ENCODE peak calls at places on chromosomes 7 and 10, in eight cellular contexts. Y, V, I, K, F, J, N and M are unnamed samples.

GRCh38 chr10:11403116-11403515 is 208.3 kb downstream of the USP6NL start:
- DNase-seq in K (no peak), I (no peak), V (no peak), J (no peak), F (no peak), Y (no peak), N (no peak), M (no peak)

GRCh38 chr10:23172429-23172828 is 19.7 kb upstream of the PTF1A start:
- DNase-seq in I (no peak), J (no peak), Y (no peak), N (no peak), F (no peak), V (no peak), K (no peak), M (no peak)

GRCh38 chr7:1358376-1359050 is 100.8 kb downstream of the MICALL2 start:
- DNase-seq in Y (no peak), N (no peak), V (no peak), F (no peak), K (no peak), I (no peak), J (no peak), M (peak)

GRCh38 chr7:96786261-96786997 is 76.8 kb upstream of the SEM1 start:
- DNase-seq in J (no peak), Y (peak), V (no peak), F (no peak), N (peak), K (no peak), I (no peak), M (no peak)

GRCh38 chr7:75945297-75946168 is 30.6 kb downstream of the POR start:
- DNase-seq in V (no peak), F (no peak), K (no peak), I (peak), N (no peak), Y (no peak), J (no peak), M (no peak)

GRCh38 chr7:155998328-155998691 is 186.0 kb upstream of the SHH start:
- DNase-seq in J (no peak), V (no peak), I (no peak), Y (no peak), N (no peak), F (no peak), K (peak), M (peak)

GRCh38 chr7:11625669-11626068 is 206.3 kb downstream of the THSD7A start:
- DNase-seq in F (no peak), Y (no peak), V (no peak), K (no peak), I (no peak), J (no peak), N (no peak), M (no peak)

GRCh38 chr10:31314256-31315183 is 4.5 kb upstream of the ZEB1 start:
- DNase-seq in F (no peak), J (no peak), V (no peak), I (no peak), Y (no peak), K (no peak), N (no peak), M (no peak)

GRCh38 chr7:117202511-117202910 is 120.3 kb downstream of the WNT2 start:
- DNase-seq in V (no peak), J (no peak), K (no peak), I (peak), N (no peak), Y (no peak), F (no peak), M (no peak)

GRCh38 chr7:132755538-132756481 is 179.5 kb upstream of the PLXNA4 start:
- DNase-seq in Y (no peak), K (no peak), J (no peak), F (no peak), N (no peak), V (no peak), I (no peak), M (no peak)

GRCh38 chr7:1473864-1474512 is 14.7 kb upstream of the MICALL2 start:
- DNase-seq in V (peak), N (peak), I (peak), K (peak), J (peak), F (peak), Y (peak), M (no peak)

GRCh38 chr10:132847856-132848255 is 61.9 kb upstream of the NKX6-2 start:
- DNase-seq in V (no peak), Y (no peak), I (no peak), J (no peak), K (no peak), F (no peak), N (no peak), M (no peak)

GRCh38 chr10:125727436-125727835 is 7.9 kb downstream of the EDRF1 start:
- DNase-seq in J (no peak), I (no peak), F (no peak), K (no peak), N (no peak), Y (no peak), V (no peak), M (no peak)

GRCh38 chr10:81920213-81920829 is 45.3 kb downstream of the NRG3 start:
- DNase-seq in N (no peak), V (peak), J (peak), Y (no peak), I (no peak), K (no peak), F (no peak), M (no peak)

GRCh38 chr7:150668472-150668911 is 17.0 kb upstream of the GIMAP2 start:
- DNase-seq in Y (no peak), V (no peak), N (no peak), I (no peak), F (no peak), K (no peak), J (no peak), M (no peak)

GRCh38 chr7:13851756-13852155 is 137.7 kb downstream of the ETV1 start:
- DNase-seq in N (no peak), I (peak), Y (no peak), K (no peak), F (no peak), J (peak), V (no peak), M (no peak)

GRCh38 chr7:130960208-130960988 is 226.4 kb upstream of the KLF14 start:
- DNase-seq in K (no peak), I (peak), F (peak), V (no peak), N (no peak), J (no peak), Y (no peak), M (no peak)

GRCh38 chr7:73442903-73443542 is 9.4 kb downstream of the FZD9 start:
- DNase-seq in Y (no peak), F (no peak), N (no peak), J (no peak), V (no peak), I (no peak), K (no peak), M (no peak)

GRCh38 chr10:69761320-69761719 is 40.4 kb upstream of the COL13A1 start:
- DNase-seq in J (no peak), I (no peak), K (no peak), N (no peak), V (no peak), F (no peak), Y (no peak), M (no peak)

GRCh38 chr7:4436361-4436899 is 245.7 kb upstream of the FOXK1 start:
- DNase-seq in I (no peak), J (no peak), Y (no peak), K (no peak), F (no peak), V (no peak), N (no peak), M (no peak)

GRCh38 chr7:92697414-92697813 is 107.2 kb upstream of the FAM133B start:
- DNase-seq in N (no peak), Y (no peak), F (no peak), V (no peak), K (no peak), I (no peak), J (no peak), M (no peak)

GRCh38 chr10:128058106-128058745 is 68.0 kb downstream of the MKI67 start:
- DNase-seq in V (no peak), I (no peak), N (no peak), K (no peak), Y (no peak), F (no peak), J (no peak), M (peak)

GRCh38 chr10:105577865-105578607 is 936.9 kb downstream of the SORCS3 start:
- DNase-seq in K (no peak), F (no peak), Y (no peak), V (no peak), J (no peak), I (no peak), N (no peak), M (no peak)

GRCh38 chr7:50273301-50273700 is 31.2 kb upstream of the IKZF1 start:
- DNase-seq in F (no peak), N (no peak), V (no peak), J (no peak), K (no peak), I (no peak), Y (no peak), M (no peak)

GRCh38 chr7:87140271-87140748 is 11.9 kb upstream of the DMTF1 start:
- DNase-seq in V (no peak), K (no peak), F (no peak), Y (no peak), I (no peak), J (no peak), N (no peak), M (no peak)

GRCh38 chr10:48655426-48656240 is 29.0 kb upstream of the WDFY4 start:
- DNase-seq in V (no peak), K (peak), N (peak), Y (peak), I (peak), J (no peak), F (no peak), M (no peak)

GRCh38 chr7:153628825-153629224 is 423.4 kb upstream of the DPP6 start:
- DNase-seq in K (no peak), Y (no peak), I (no peak), N (no peak), F (no peak), V (no peak), J (no peak), M (no peak)

GRCh38 chr7:141460781-141461715 is 90.2 kb upstream of the AGK start:
- DNase-seq in N (no peak), I (no peak), Y (no peak), V (no peak), F (no peak), K (no peak), J (no peak), M (no peak)

GRCh38 chr7:106371629-106372028 is 86.8 kb upstream of the NAMPT start:
- DNase-seq in V (no peak), N (no peak), Y (no peak), F (no peak), K (no peak), I (peak), J (no peak), M (no peak)

GRCh38 chr10:44975487-44976331 is 2.9 kb downstream of the DEPP1 start:
- DNase-seq in I (peak), K (no peak), J (no peak), Y (peak), V (no peak), N (peak), F (no peak), M (no peak)

GRCh38 chr7:20111821-20112542 is 105.2 kb downstream of the MACC1 start:
- DNase-seq in V (no peak), N (no peak), F (no peak), K (no peak), J (no peak), I (no peak), Y (no peak), M (no peak)

GRCh38 chr10:87504667-87505365 is at the start of gene MINPP1:
- DNase-seq in I (peak), V (peak), F (peak), K (peak), J (peak), N (peak), Y (peak), M (peak)
- TF ChIP-seq CTCF in I (no peak), V (no peak), F (no peak), K (no peak), J (no peak), N (no peak), Y (no peak), M (no peak)

DNA sequence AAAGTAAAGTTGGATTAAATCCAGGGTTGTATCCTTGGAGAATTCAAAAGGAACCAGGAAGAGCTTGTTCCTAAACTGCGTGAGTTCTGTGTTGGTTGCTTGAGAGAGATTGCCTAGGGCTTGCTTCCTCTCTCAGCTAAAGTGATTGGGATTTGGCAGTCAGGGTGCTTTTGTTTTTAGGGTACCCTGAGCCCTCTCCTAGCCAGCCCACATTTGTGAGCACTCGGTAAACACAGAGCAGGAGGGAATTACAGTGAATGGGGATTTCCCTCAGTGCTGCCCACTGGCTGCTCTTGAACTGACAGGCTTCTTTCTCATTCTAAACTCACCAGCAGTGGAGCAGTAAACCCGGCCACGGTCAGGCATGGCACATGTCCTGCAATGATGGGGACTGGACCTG is 146.9 kb downstream of the TPST1 start:
- DNase-seq in J (no peak), F (no peak), V (no peak), I (no peak), K (no peak), N (no peak), Y (no peak), M (no peak)
- TF ChIP-seq CTCF in J (no peak), F (no peak), V (no peak), I (no peak), K (no peak), N (no peak), Y (no peak), M (peak)

GRCh38 chr7:5477723-5478531 is 54.3 kb upstream of the TNRC18 start:
- DNase-seq in Y (no peak), V (peak), K (peak), F (no peak), N (no peak), J (peak), I (no peak), M (no peak)
- TF ChIP-seq CTCF in Y (no peak), V (peak), K (no peak), F (no peak), N (no peak), J (peak), I (peak), M (peak)

DNA sequence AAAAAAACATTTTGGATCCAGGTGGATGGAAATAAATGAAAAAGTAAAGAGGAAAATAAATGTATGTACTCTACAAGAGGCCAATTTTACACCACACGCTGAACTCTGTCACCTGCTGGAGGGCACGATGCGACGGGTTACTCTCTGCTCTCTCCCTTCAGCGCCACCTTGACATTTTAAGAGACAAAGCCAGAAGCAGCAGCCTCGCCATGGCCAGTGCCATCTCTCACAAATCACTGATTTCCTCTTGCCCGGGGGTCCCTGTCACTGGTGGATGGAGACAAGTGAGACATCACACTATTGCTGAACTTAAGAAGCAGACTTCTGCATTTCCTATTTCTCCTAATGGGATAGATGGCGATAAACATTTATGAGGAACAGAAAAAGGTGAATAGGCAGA is 190.0 kb downstream of the ZMYND11 start:
- DNase-seq in J (no peak), N (no peak), V (no peak), I (no peak), Y (no peak), K (no peak), F (no peak), M (no peak)
- TF ChIP-seq CTCF in J (no peak), N (no peak), V (no peak), I (no peak), Y (no peak), K (no peak), F (no peak), M (no peak)

GRCh38 chr7:22548313-22548712 is 48.3 kb upstream of the STEAP1B start:
- DNase-seq in K (no peak), V (no peak), J (no peak), F (no peak), N (no peak), Y (no peak), I (no peak), M (no peak)

GRCh38 chr7:22549051-22549450 is 49.1 kb upstream of the STEAP1B start:
- DNase-seq in V (no peak), J (no peak), I (no peak), Y (no peak), K (no peak), N (no peak), F (no peak), M (no peak)

GRCh38 chr7:22549667-22550513 is 49.9 kb upstream of the STEAP1B start:
- DNase-seq in I (no peak), V (peak), K (no peak), J (peak), F (no peak), N (no peak), Y (peak), M (no peak)

GRCh38 chr7:22551768-22552513 is 52.0 kb upstream of the STEAP1B start:
- DNase-seq in F (no peak), N (no peak), I (no peak), V (no peak), Y (no peak), K (no peak), J (no peak), M (no peak)

GRCh38 chr7:22550514-22551010 is 50.6 kb upstream of the STEAP1B start:
- DNase-seq in K (no peak), V (no peak), F (no peak), N (no peak), J (no peak), I (no peak), Y (no peak), M (no peak)
- TF ChIP-seq CTCF in K (no peak), V (no peak), F (no peak), N (no peak), J (no peak), I (no peak), Y (no peak), M (peak)

DNA sequence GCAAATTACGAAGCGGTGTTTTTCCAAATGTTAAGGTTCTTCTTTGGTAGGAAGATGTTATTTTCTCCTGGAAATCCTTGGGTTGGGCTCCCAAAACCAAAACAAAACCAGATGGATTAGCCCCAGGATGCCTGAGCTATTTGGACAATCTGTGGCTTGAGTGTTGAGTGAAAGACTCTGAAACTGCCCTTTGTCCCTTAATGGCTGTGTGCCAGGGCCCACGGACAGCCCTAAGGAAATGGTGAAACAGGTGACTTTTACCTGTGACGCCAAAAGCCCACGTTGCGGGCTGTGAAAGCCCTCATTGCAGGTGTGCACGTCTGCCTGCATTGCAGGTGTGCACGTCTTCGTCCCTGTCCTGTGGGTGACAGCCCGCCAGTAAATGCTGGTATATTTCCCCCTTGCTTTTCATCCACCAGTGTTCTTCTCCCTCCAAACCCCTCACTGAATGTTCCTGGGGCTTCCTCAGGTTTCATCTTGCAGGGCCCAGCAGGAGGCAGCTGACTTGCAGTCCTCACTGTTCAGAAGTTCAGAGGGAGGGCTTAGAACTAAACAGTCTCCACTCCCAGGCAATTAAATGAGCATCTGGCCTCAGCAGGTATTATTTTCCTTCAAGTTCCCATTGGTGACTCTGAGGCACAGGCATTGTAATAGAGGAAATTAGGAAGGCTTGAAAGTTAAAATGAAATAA is 10.7 kb downstream of the PFKP start:
- DNase-seq in N (no peak), F (no peak), J (no peak), I (no peak), Y (no peak), K (peak), V (no peak), M (no peak)
- TF ChIP-seq CTCF in N (no peak), F (no peak), J (no peak), I (no peak), Y (no peak), K (no peak), V (no peak), M (no peak)

GRCh38 chr7:114952296-114952695 is 30.4 kb downstream of the MDFIC start:
- DNase-seq in V (no peak), J (no peak), I (no peak), F (no peak), N (no peak), Y (no peak), K (no peak), M (no peak)
- TF ChIP-seq CTCF in V (no peak), J (no peak), I (no peak), F (no peak), N (no peak), Y (no peak), K (no peak), M (no peak)

DNA sequence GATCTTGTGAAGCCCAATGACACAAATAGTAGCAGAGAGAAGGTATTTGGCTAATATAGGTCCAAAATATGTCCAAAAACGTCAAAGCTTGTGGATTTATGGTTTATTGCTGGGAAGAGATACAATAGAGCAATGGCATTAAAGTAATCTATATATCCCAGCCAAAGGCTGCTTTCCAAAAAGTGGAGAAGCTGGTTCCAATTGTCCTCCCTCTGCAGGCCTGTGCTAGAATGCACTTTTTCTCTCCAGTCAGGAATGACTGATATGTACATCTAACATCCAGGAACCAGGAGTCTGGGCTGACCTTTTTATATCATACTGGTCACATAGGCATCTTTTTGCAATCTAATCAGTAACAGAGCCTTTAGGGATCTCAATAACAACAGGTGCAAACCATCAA is 167.1 kb upstream of the FAM3C start:
- DNase-seq in F (no peak), V (peak), J (no peak), I (no peak), K (no peak), Y (no peak), N (no peak), M (no peak)
- TF ChIP-seq CTCF in F (no peak), V (peak), J (no peak), I (peak), K (no peak), Y (no peak), N (no peak), M (peak)